ENCODE peak calls at places on chromosomes 12 and 14, in seven cellular contexts. P is esophagus squamous epithelium; L is kidney epithelial cell; E is psoas muscle; T is cardiac muscle cell; W is tibial artery; J is CD4-positive, alpha-beta T cell. X is an unnamed sample.
A peak's percentile ranks its signal among the peaks of the same experiment; 100 is the strongest.

GRCh38 chr12:47242426-47242825 is 162.7 kb upstream of the AMIGO2 start:
- DNase-seq in P (no peak), L (no peak), E (no peak), T (no peak), W (no peak), J (no peak), X (no peak)

GRCh38 chr12:116497051-116497529 is 62.1 kb upstream of the MAP1LC3B2 start:
- DNase-seq in P (no peak), L (no peak), E (peak; percentile 64), T (no peak), W (no peak), J (no peak), X (no peak)

GRCh38 chr14:53953002-53953827 is 3.4 kb downstream of the BMP4 start:
- DNase-seq in P (no peak), L (peak; percentile 28), E (peak; percentile 91), T (peak; percentile 94), W (peak; percentile 88), J (peak; percentile 20), X (peak; percentile 91)

GRCh38 chr14:64702493-64703392 is 1.5 kb upstream of the PLEKHG3 start:
- DNase-seq in P (no peak), L (no peak), E (no peak), T (peak; percentile 72), W (peak; percentile 19), J (peak; percentile 29), X (no peak)

GRCh38 chr12:72025524-72025923 is 86.9 kb downstream of the TPH2 start:
- DNase-seq in P (no peak), L (no peak), E (no peak), T (no peak), W (no peak), J (no peak), X (no peak)

GRCh38 chr12:15629761-15630160 is 159.4 kb downstream of the EPS8 start:
- DNase-seq in P (no peak), L (no peak), E (no peak), T (no peak), W (no peak), J (no peak), X (peak; percentile 70)

GRCh38 chr12:94073441-94074051 is 74.8 kb upstream of the PLXNC1 start:
- DNase-seq in P (no peak), L (no peak), E (peak; percentile 89), T (no peak), W (peak; percentile 31), J (no peak), X (no peak)

GRCh38 chr14:69355955-69356321 is 42.2 kb downstream of the ERH start:
- DNase-seq in P (no peak), L (peak; percentile 28), E (peak; percentile 81), T (no peak), W (peak; percentile 83), J (no peak), X (peak; percentile 68)

GRCh38 chr12:112270673-112271072 is 111.6 kb downstream of the HECTD4 start:
- DNase-seq in P (no peak), L (no peak), E (no peak), T (peak; percentile 7), W (no peak), J (no peak), X (no peak)

GRCh38 chr14:21990116-21990515 is 316.5 kb upstream of the OR4E1 start:
- DNase-seq in P (no peak), L (no peak), E (no peak), T (peak; percentile 28), W (no peak), J (no peak), X (no peak)
- TF ChIP-seq CTCF in P (peak; percentile 22), L (peak; percentile 36), E (no peak), T (peak; percentile 49), W (peak; percentile 21), J (peak; percentile 35), X (peak; percentile 35)

GRCh38 chr12:19572920-19573558 is 133.7 kb downstream of the AEBP2 start:
- DNase-seq in P (no peak), L (peak; percentile 9), E (no peak), T (peak; percentile 47), W (no peak), J (no peak), X (peak; percentile 61)
- TF ChIP-seq CTCF in P (no peak), L (peak; percentile 67), E (peak; percentile 9), T (peak; percentile 54), W (peak; percentile 21), J (no peak), X (peak; percentile 64)

GRCh38 chr12:131163189-131163738 is 209.6 kb downstream of the ADGRD1 start:
- DNase-seq in P (no peak), L (no peak), E (no peak), T (no peak), W (no peak), J (no peak), X (no peak)

GRCh38 chr12:131162113-131162512 is 208.4 kb downstream of the ADGRD1 start:
- DNase-seq in P (no peak), L (no peak), E (no peak), T (no peak), W (no peak), J (no peak), X (no peak)

GRCh38 chr12:131155131-131155530 is 201.4 kb downstream of the ADGRD1 start:
- DNase-seq in P (no peak), L (no peak), E (no peak), T (no peak), W (no peak), J (no peak), X (no peak)

GRCh38 chr12:131157739-131158138 is 204.0 kb downstream of the ADGRD1 start:
- DNase-seq in P (no peak), L (no peak), E (no peak), T (no peak), W (no peak), J (no peak), X (no peak)

GRCh38 chr12:131159660-131160059 is 206.0 kb downstream of the ADGRD1 start:
- DNase-seq in P (no peak), L (no peak), E (no peak), T (peak; percentile 46), W (no peak), J (no peak), X (no peak)
- TF ChIP-seq CTCF in P (no peak), L (peak; percentile 20), E (no peak), T (no peak), W (no peak), J (no peak), X (no peak)

GRCh38 chr14:81521356-81521755 is 12.3 kb downstream of the SEL1L start:
- DNase-seq in P (no peak), L (no peak), E (no peak), T (no peak), W (no peak), J (no peak), X (no peak)
- TF ChIP-seq CTCF in P (no peak), L (no peak), E (no peak), T (no peak), W (no peak), J (no peak), X (no peak)

GRCh38 chr14:52553671-52554575 is 1.3 kb downstream of the GPR137C start:
- DNase-seq in P (peak; percentile 5), L (peak; percentile 68), E (peak; percentile 92), T (peak; percentile 90), W (peak; percentile 82), J (peak; percentile 80), X (peak; percentile 86)
- TF ChIP-seq CTCF in P (no peak), L (no peak), E (no peak), T (no peak), W (no peak), J (no peak), X (no peak)

DNA sequence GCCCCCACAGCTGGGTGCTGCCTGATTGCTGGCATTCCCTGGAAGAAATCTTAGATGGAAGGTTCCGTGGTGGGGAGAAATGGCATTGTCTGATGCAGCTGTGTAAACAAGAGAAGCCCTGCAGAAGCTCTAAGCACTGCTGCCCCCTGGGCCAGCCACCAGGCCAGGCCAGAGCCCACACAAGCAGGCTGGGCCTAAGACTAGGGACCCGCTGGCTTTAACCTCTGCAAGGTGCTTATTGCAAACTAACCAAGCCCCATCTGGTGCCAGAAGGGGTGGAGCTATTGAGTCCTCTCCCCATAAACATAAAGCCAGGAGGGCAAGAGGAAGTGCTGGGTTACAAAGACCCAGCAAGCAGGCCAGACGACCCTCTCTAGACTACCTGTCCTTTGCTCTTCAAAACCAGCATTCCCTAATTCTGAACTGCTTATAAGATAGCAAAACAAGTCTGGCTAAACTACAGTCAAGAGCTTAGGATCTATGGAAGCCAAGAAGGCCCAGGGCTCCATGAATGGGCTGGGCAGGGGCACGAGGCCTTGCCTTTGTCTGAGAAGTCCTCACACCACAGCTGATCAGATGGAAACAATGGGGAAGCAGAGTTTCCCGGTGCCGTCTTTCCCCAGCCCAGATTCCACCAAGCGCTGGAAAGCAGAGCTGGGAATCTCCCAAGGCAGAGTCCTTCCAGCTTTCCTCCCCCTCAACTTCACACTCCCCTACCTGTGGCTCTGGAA is 28.8 kb downstream of the P2RX4 start:
- DNase-seq in P (no peak), L (no peak), E (peak; percentile 16), T (no peak), W (no peak), J (no peak), X (peak; percentile 5)
- TF ChIP-seq CTCF in P (no peak), L (no peak), E (no peak), T (no peak), W (no peak), J (no peak), X (peak; percentile 11)

GRCh38 chr14:62763951-62764350 is 281.3 kb downstream of the KCNH5 start:
- DNase-seq in P (no peak), L (no peak), E (no peak), T (no peak), W (no peak), J (no peak), X (no peak)

DNA sequence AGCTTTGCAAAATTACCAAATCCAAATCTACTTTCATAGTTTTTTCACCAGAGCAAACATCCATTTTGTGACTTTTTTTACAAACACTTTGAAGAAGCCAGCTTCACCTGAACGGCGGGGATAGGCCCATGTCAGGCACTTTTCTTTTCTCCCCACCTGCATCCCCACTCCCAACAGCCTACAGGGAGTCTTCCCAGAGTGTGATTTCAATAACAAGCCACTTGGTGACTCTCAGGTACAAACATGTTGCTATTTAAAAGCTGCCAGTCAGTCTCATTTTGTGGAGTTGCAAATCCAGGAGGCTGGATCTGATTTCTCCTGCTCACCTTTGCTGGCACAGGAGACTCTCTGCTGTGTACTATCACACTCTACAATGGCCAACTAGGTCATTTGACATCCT is 285.5 kb downstream of the KCNH5 start:
- DNase-seq in P (no peak), L (no peak), E (no peak), T (peak; percentile 18), W (no peak), J (no peak), X (no peak)
- TF ChIP-seq CTCF in P (no peak), L (no peak), E (no peak), T (no peak), W (no peak), J (no peak), X (no peak)

DNA sequence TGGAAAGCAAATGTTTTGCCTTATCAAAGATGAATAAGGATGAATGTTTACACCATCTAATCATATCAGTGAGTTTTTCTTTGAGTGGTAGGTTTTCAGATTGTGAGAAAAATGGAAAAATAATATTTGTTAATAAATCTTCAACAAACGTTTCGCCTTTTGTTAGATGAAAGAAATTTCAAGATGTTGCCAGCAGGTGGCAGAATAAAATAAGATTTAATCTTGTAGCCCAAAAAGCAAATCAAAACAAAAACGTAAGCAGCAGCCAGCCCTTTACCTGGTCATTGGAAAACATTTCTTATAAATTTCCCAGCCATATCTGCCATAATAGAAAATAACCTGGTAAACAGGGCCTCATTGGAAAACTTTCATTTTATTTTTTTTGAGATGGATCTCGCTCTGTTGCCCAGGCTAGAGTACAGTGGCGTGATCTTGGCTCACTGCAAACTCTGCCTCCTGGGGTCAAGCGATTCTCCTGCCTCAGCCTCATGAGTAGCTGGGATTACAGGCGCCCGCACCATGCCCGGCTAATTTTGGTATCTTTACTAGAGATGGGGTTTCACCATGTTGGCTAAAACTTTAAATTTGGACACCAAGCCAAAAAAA is 15.4 kb upstream of the TMEM120B start:
- DNase-seq in P (no peak), L (no peak), E (no peak), T (peak; percentile 75), W (no peak), J (no peak), X (peak; percentile 63)
- TF ChIP-seq CTCF in P (peak; percentile 81), L (no peak), E (peak; percentile 70), T (peak; percentile 35), W (peak; percentile 89), J (peak; percentile 81), X (no peak)

X was measured in astrocyte of the spinal cord.